ENCODE peak calls at places on chromosomes 12 and 14, in seven cellular contexts. G, K, S, U, B, N and Z are unnamed samples.

GRCh38 chr12:17818931-17819330 is 271.1 kb downstream of the RERGL start:
- DNase-seq in S (no peak), N (no peak), B (no peak), K (no peak), U (no peak), G (no peak), Z (peak; percentile 54)

GRCh38 chr12:122459211-122459610 is 36.7 kb upstream of the CLIP1 start:
- DNase-seq in S (no peak), N (no peak), B (no peak), U (no peak), K (no peak), G (no peak), Z (no peak)

GRCh38 chr12:51862947-51863346 is 14.4 kb upstream of the FIGNL2 start:
- DNase-seq in K (no peak), S (no peak), U (no peak), B (no peak), G (no peak), N (no peak), Z (peak; percentile 59)

GRCh38 chr12:93974252-93974651 is 174.1 kb upstream of the PLXNC1 start:
- DNase-seq in G (no peak), K (no peak), S (no peak), B (no peak), U (no peak), N (no peak), Z (no peak)

GRCh38 chr14:35292770-35293561 is 784 bp downstream of the PSMA6 start:
- DNase-seq in G (no peak), B (no peak), S (no peak), N (no peak), U (no peak), K (no peak), Z (no peak)

GRCh38 chr14:102321456-102322101 is 2.0 kb downstream of the ZNF839 start:
- DNase-seq in U (no peak), N (no peak), S (no peak), B (no peak), K (no peak), G (no peak), Z (no peak)

GRCh38 chr12:5441497-5442236 is 9.8 kb downstream of the NTF3 start:
- DNase-seq in U (no peak), S (no peak), B (no peak), N (no peak), K (no peak), G (no peak), Z (no peak)

GRCh38 chr14:21107360-21107781 is 6.5 kb downstream of the TMEM253 start:
- DNase-seq in B (no peak), G (no peak), U (no peak), S (no peak), K (no peak), N (no peak), Z (no peak)

GRCh38 chr14:31084385-31084784 is 58.2 kb upstream of the STRN3 start:
- DNase-seq in K (no peak), G (peak; percentile 14), N (no peak), B (no peak), S (no peak), U (peak; percentile 20), Z (no peak)

GRCh38 chr14:23175823-23176222 is 7.6 kb downstream of the SLC7A8 start:
- DNase-seq in G (no peak), K (no peak), S (no peak), N (no peak), U (no peak), B (no peak), Z (no peak)

GRCh38 chr14:75450381-75451276 is 22.8 kb downstream of the JDP2 start:
- DNase-seq in U (no peak), S (no peak), N (peak; percentile 64), K (no peak), B (peak; percentile 71), G (no peak), Z (no peak)

GRCh38 chr14:93997933-93998870 is 1.1 kb downstream of the CCDC197 start:
- DNase-seq in B (peak; percentile 63), S (no peak), N (no peak), U (no peak), G (no peak), K (no peak), Z (no peak)

GRCh38 chr14:102325791-102326345 is 6.3 kb downstream of the ZNF839 start:
- DNase-seq in K (no peak), G (peak; percentile 32), N (no peak), U (no peak), S (no peak), B (no peak), Z (no peak)

GRCh38 chr12:54413284-54414190 is 5.5 kb downstream of the ITGA5 start:
- DNase-seq in S (peak; percentile 91), G (no peak), B (peak; percentile 52), K (no peak), U (no peak), N (no peak), Z (no peak)

GRCh38 chr14:23887536-23887935 is 66.0 kb upstream of the DHRS4 start:
- DNase-seq in B (no peak), U (no peak), G (no peak), N (no peak), S (no peak), K (no peak), Z (no peak)

GRCh38 chr12:128387811-128388422 is 120.9 kb downstream of the TMEM132C start:
- DNase-seq in G (peak; percentile 24), S (no peak), N (peak; percentile 55), B (peak; percentile 29), U (peak; percentile 80), K (no peak), Z (peak; percentile 92)

GRCh38 chr14:35414365-35414764 is 9.8 kb upstream of the NFKBIA start:
- DNase-seq in G (no peak), B (no peak), N (no peak), K (no peak), S (no peak), U (no peak), Z (peak; percentile 49)

GRCh38 chr12:112781767-112782166 is 9.8 kb upstream of the RPH3A start:
- DNase-seq in B (no peak), N (no peak), U (no peak), G (no peak), S (no peak), K (no peak), Z (no peak)

DNA sequence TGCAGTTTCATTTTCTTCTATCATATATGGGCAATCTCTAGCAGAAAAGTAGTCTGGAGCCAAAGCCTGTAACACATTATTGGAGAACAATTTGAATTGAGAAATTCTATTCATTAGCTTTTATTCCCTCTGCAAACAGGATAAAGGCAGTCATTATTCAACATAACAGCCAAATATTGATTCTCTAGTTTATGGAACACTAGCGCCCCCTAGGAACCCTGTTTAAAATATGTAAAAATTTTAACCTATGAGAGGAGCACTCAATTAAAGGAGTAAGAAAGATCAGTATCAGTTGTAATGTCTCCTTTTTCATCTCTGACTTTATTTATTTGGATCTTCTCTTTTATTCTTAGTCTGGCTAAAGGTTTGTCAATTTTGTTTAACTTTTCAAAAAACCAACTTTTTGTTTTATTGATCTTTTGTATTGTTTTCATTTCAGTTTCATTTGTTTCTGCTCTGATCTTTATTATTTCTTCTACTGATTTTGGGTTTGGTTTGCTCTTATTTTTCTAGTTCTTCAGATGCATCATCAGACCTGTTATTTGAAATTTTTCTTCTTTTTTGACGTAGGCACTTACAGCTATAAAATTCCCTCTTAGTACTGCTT is 4.8 kb upstream of the LMNTD1 start:
- DNase-seq in K (peak; percentile 14), N (no peak), B (no peak), U (no peak), S (no peak), G (peak; percentile 22), Z (no peak)
- TF ChIP-seq CTCF in K (peak; percentile 45), N (no peak), B (no peak), U (peak; percentile 30), S (peak; percentile 37), G (peak; percentile 53), Z (peak; percentile 84)

DNA sequence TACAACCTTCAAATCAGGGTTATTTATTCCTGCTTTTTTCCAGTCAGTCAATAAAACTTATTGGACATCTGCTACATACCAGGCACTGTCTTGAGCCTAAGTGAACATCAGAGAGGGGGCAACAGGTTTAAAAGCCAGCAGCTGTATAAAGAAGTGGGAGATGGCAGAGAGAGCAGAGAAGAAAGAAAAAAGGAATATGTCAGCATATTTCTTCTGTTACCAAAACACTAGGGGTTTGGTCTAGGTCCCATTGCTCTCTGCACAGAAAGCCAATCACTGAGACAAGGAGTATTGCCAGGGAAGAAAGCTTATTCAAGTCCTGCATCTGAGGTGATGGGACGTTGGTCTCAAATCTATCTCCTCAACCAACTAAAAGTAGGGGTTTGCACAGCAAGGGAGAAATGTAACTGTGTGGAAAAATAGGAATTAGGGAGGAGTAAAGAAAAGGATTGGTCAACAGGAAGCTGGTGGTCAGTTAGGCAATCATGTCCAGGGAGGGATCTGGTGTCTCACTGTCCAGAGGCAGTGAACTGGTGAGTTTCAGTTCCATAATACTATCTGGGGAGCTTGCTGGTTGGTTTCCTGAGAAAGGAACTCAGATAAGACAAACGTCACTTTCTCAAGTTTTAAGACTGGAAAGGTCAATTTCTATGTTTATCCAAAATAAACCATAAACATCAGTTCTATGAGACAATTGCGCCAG is 107.5 kb downstream of the PHLDA1 start:
- DNase-seq in N (no peak), K (no peak), B (no peak), G (no peak), U (no peak), S (no peak), Z (no peak)
- TF ChIP-seq CTCF in N (no peak), K (no peak), B (no peak), G (no peak), U (no peak), S (no peak), Z (no peak)

GRCh38 chr12:3680919-3681594 is 71.9 kb downstream of the CRACR2A start:
- DNase-seq in U (no peak), B (peak; percentile 37), S (no peak), N (peak; percentile 40), K (no peak), G (no peak), Z (no peak)
- TF ChIP-seq CTCF in U (peak; percentile 30), B (no peak), S (peak; percentile 11), N (no peak), K (no peak), G (no peak), Z (peak; percentile 57)

GRCh38 chr12:49895773-49896172 is 7.9 kb downstream of the FAIM2 start:
- DNase-seq in S (no peak), G (no peak), B (no peak), U (no peak), N (no peak), K (no peak), Z (no peak)
- TF ChIP-seq CTCF in S (no peak), G (no peak), B (no peak), U (no peak), N (no peak), K (no peak), Z (peak; percentile 42)

DNA sequence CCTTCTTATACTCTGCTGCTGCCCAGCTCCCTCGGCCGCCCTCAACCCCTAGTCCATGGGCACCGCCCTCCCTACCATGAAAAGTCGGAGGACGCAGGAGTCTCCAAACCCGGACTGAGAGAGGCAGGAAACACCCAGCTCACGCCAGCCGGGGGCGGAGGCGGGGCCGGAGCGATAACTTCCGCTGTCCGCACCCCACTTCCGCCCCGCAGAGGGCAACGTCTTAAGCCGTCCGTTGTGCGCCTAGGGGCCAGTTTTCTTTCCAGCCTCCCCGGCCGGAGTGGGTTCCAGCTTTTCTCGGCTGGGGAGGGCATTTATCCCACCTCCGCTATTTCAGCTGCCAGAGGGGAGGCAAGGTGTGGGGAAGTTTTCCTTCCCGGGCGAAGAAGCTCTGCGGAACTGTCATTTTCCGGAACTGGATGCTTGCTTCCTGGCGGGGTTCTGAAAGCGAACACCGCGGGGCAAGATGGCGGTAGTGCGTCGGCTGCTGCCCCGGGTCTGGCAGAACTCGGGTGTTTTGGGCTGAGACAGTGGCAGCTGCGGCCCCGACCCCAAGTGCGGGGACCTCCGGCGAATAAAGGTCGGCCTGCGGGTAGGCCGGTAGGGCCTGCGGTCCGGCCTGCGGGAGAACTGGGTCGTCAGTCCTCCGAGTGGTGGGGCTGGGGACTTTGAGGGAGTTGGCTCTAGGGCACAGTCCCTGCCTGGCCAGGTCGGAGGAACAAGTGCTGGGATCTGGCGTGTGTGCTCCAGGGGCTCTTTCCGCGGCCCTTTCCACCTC is at the start of the genes KCTD10 and UBE3B:
- DNase-seq in G (peak; percentile 94), K (peak; percentile 84), B (peak; percentile 90), U (peak; percentile 90), S (peak; percentile 80), N (peak; percentile 87), Z (peak; percentile 92)
- TF ChIP-seq CTCF in G (no peak), K (no peak), B (no peak), U (no peak), S (peak; percentile 32), N (peak; percentile 16), Z (no peak)